ENCODE peak calls at places on chromosomes 6 and 20, in ten cellular contexts. One of them, this sample, is unnamed.

GRCh38 chr6:158772851-158773371 is 46.3 kb downstream of the EZR start:
- DNase-seq in germinal center: no peak
- DNase-seq in colonic mucosa: peak; percentile 88
- DNase-seq in upper lobe of left lung: no peak
- DNase-seq in endothelial cell of umbilical vein: no peak
- DNase-seq in SHP77: no peak
- DNase-seq in BE2C: no peak
- DNase-seq in COR-L47: no peak
- DNase-seq in HT1080: no peak
- DNase-seq in right cardiac atrium: no peak
- DNase-seq in this sample: no peak

GRCh38 chr20:8670900-8671229 is 398.0 kb upstream of the PLCB4 start:
- DNase-seq in BE2C: peak; percentile 42
- DNase-seq in SHP77: no peak
- DNase-seq in colonic mucosa: no peak
- DNase-seq in germinal center: no peak
- DNase-seq in upper lobe of left lung: no peak
- DNase-seq in right cardiac atrium: no peak
- DNase-seq in HT1080: no peak
- DNase-seq in endothelial cell of umbilical vein: no peak
- DNase-seq in COR-L47: no peak
- DNase-seq in this sample: no peak

GRCh38 chr6:37835923-37836322 is 16.4 kb downstream of the ZFAND3 start:
- DNase-seq in SHP77: no peak
- DNase-seq in HT1080: no peak
- DNase-seq in right cardiac atrium: no peak
- DNase-seq in COR-L47: no peak
- DNase-seq in upper lobe of left lung: no peak
- DNase-seq in BE2C: no peak
- DNase-seq in germinal center: no peak
- DNase-seq in endothelial cell of umbilical vein: no peak
- DNase-seq in colonic mucosa: no peak
- DNase-seq in this sample: no peak

GRCh38 chr20:59561228-59561605 is 43.1 kb upstream of the PHACTR3 start:
- DNase-seq in right cardiac atrium: no peak
- DNase-seq in HT1080: no peak
- DNase-seq in BE2C: no peak
- DNase-seq in germinal center: no peak
- DNase-seq in upper lobe of left lung: no peak
- DNase-seq in endothelial cell of umbilical vein: no peak
- DNase-seq in colonic mucosa: no peak
- DNase-seq in SHP77: no peak
- DNase-seq in COR-L47: peak; percentile 16
- DNase-seq in this sample: no peak

GRCh38 chr20:56872620-56873458 is 243.7 kb downstream of the TFAP2C start:
- DNase-seq in BE2C: no peak
- DNase-seq in upper lobe of left lung: no peak
- DNase-seq in endothelial cell of umbilical vein: no peak
- DNase-seq in colonic mucosa: no peak
- DNase-seq in HT1080: no peak
- DNase-seq in SHP77: no peak
- DNase-seq in germinal center: no peak
- DNase-seq in COR-L47: no peak
- DNase-seq in right cardiac atrium: no peak
- DNase-seq in this sample: no peak

GRCh38 chr6:128532827-128533226 is 12.4 kb upstream of the PTPRK start:
- DNase-seq in BE2C: no peak
- DNase-seq in germinal center: no peak
- DNase-seq in HT1080: peak; percentile 47
- DNase-seq in upper lobe of left lung: no peak
- DNase-seq in SHP77: no peak
- DNase-seq in endothelial cell of umbilical vein: no peak
- DNase-seq in colonic mucosa: no peak
- DNase-seq in COR-L47: no peak
- DNase-seq in right cardiac atrium: no peak
- DNase-seq in this sample: no peak

GRCh38 chr20:33554914-33555420 is 65.1 kb downstream of the CBFA2T2 start:
- DNase-seq in right cardiac atrium: no peak
- DNase-seq in BE2C: no peak
- DNase-seq in COR-L47: peak; percentile 91
- DNase-seq in HT1080: peak; percentile 70
- DNase-seq in upper lobe of left lung: peak; percentile 24
- DNase-seq in germinal center: peak; percentile 90
- DNase-seq in endothelial cell of umbilical vein: peak; percentile 94
- DNase-seq in colonic mucosa: peak; percentile 45
- DNase-seq in SHP77: peak; percentile 82
- DNase-seq in this sample: peak; percentile 73

GRCh38 chr6:119096683-119097310 is 18.3 kb upstream of the FAM184A start:
- DNase-seq in HT1080: no peak
- DNase-seq in BE2C: no peak
- DNase-seq in endothelial cell of umbilical vein: peak; percentile 34
- DNase-seq in colonic mucosa: no peak
- DNase-seq in COR-L47: no peak
- DNase-seq in germinal center: no peak
- DNase-seq in upper lobe of left lung: peak; percentile 30
- DNase-seq in right cardiac atrium: peak; percentile 90
- DNase-seq in SHP77: peak; percentile 29
- DNase-seq in this sample: no peak

GRCh38 chr20:60058869-60059268 is 100.6 kb downstream of the CDH26 start:
- DNase-seq in colonic mucosa: no peak
- DNase-seq in BE2C: no peak
- DNase-seq in HT1080: no peak
- DNase-seq in upper lobe of left lung: no peak
- DNase-seq in SHP77: peak; percentile 54
- DNase-seq in endothelial cell of umbilical vein: no peak
- DNase-seq in COR-L47: no peak
- DNase-seq in germinal center: no peak
- DNase-seq in right cardiac atrium: no peak
- DNase-seq in this sample: no peak

GRCh38 chr20:62557425-62557824 is 81.6 kb upstream of the GATA5 start:
- DNase-seq in right cardiac atrium: no peak
- DNase-seq in upper lobe of left lung: no peak
- DNase-seq in endothelial cell of umbilical vein: no peak
- DNase-seq in COR-L47: no peak
- DNase-seq in HT1080: no peak
- DNase-seq in BE2C: no peak
- DNase-seq in SHP77: no peak
- DNase-seq in colonic mucosa: no peak
- DNase-seq in germinal center: no peak
- DNase-seq in this sample: no peak

GRCh38 chr6:15948930-15949900 is 179.7 kb upstream of the MYLIP start:
- DNase-seq in SHP77: peak; percentile 92
- DNase-seq in BE2C: peak; percentile 17
- DNase-seq in COR-L47: peak; percentile 97
- DNase-seq in upper lobe of left lung: peak; percentile 77
- DNase-seq in HT1080: peak; percentile 74
- DNase-seq in endothelial cell of umbilical vein: peak; percentile 83
- DNase-seq in right cardiac atrium: no peak
- DNase-seq in colonic mucosa: peak; percentile 80
- DNase-seq in germinal center: no peak
- DNase-seq in this sample: no peak

GRCh38 chr20:1490643-1491042 is 577 bp downstream of the SIRPB2 start:
- DNase-seq in endothelial cell of umbilical vein: no peak
- DNase-seq in colonic mucosa: no peak
- DNase-seq in BE2C: no peak
- DNase-seq in SHP77: no peak
- DNase-seq in COR-L47: no peak
- DNase-seq in upper lobe of left lung: no peak
- DNase-seq in germinal center: no peak
- DNase-seq in HT1080: no peak
- DNase-seq in right cardiac atrium: no peak
- DNase-seq in this sample: no peak

GRCh38 chr6:81105998-81106397 is 646.5 kb downstream of the TENT5A start:
- DNase-seq in SHP77: no peak
- DNase-seq in right cardiac atrium: no peak
- DNase-seq in germinal center: no peak
- DNase-seq in colonic mucosa: no peak
- DNase-seq in BE2C: no peak
- DNase-seq in endothelial cell of umbilical vein: no peak
- DNase-seq in HT1080: no peak
- DNase-seq in COR-L47: no peak
- DNase-seq in upper lobe of left lung: no peak
- DNase-seq in this sample: no peak

GRCh38 chr6:13354331-13355042 is 26.1 kb upstream of the TBC1D7 start:
- DNase-seq in BE2C: no peak
- DNase-seq in COR-L47: no peak
- DNase-seq in SHP77: no peak
- DNase-seq in germinal center: peak; percentile 43
- DNase-seq in colonic mucosa: no peak
- DNase-seq in right cardiac atrium: no peak
- DNase-seq in endothelial cell of umbilical vein: peak; percentile 79
- DNase-seq in upper lobe of left lung: no peak
- DNase-seq in HT1080: peak; percentile 77
- DNase-seq in this sample: no peak

GRCh38 chr6:2713473-2714358 is 37.0 kb downstream of the MYLK4 start:
- DNase-seq in endothelial cell of umbilical vein: no peak
- DNase-seq in HT1080: no peak
- DNase-seq in BE2C: no peak
- DNase-seq in COR-L47: no peak
- DNase-seq in colonic mucosa: no peak
- DNase-seq in right cardiac atrium: no peak
- DNase-seq in germinal center: no peak
- DNase-seq in upper lobe of left lung: no peak
- DNase-seq in SHP77: no peak
- DNase-seq in this sample: no peak

GRCh38 chr6:34182751-34183531 is 37.1 kb upstream of the GRM4 start:
- DNase-seq in right cardiac atrium: no peak
- DNase-seq in SHP77: no peak
- DNase-seq in COR-L47: no peak
- DNase-seq in HT1080: peak; percentile 19
- DNase-seq in BE2C: no peak
- DNase-seq in germinal center: peak; percentile 79
- DNase-seq in upper lobe of left lung: peak; percentile 50
- DNase-seq in endothelial cell of umbilical vein: no peak
- DNase-seq in colonic mucosa: peak; percentile 27
- DNase-seq in this sample: peak; percentile 81

GRCh38 chr20:50624351-50625016 is 66.9 kb downstream of the RIPOR3 start:
- DNase-seq in HT1080: no peak
- DNase-seq in right cardiac atrium: no peak
- DNase-seq in germinal center: no peak
- DNase-seq in SHP77: peak; percentile 41
- DNase-seq in COR-L47: peak; percentile 80
- DNase-seq in colonic mucosa: no peak
- DNase-seq in BE2C: peak; percentile 45
- DNase-seq in upper lobe of left lung: peak; percentile 80
- DNase-seq in endothelial cell of umbilical vein: no peak
- DNase-seq in this sample: no peak

GRCh38 chr6:44217332-44218143 is 812 bp downstream of the MYMX start:
- DNase-seq in upper lobe of left lung: peak; percentile 45
- DNase-seq in right cardiac atrium: peak; percentile 76
- DNase-seq in germinal center: no peak
- DNase-seq in SHP77: no peak
- DNase-seq in endothelial cell of umbilical vein: no peak
- DNase-seq in HT1080: peak; percentile 13
- DNase-seq in BE2C: peak; percentile 34
- DNase-seq in colonic mucosa: no peak
- DNase-seq in COR-L47: no peak
- DNase-seq in this sample: peak; percentile 11

GRCh38 chr6:12403201-12403826 is 113.2 kb downstream of the EDN1 start:
- DNase-seq in right cardiac atrium: no peak
- DNase-seq in colonic mucosa: no peak
- DNase-seq in endothelial cell of umbilical vein: peak; percentile 63
- DNase-seq in HT1080: peak; percentile 70
- DNase-seq in germinal center: no peak
- DNase-seq in SHP77: no peak
- DNase-seq in BE2C: no peak
- DNase-seq in upper lobe of left lung: no peak
- DNase-seq in COR-L47: no peak
- DNase-seq in this sample: no peak

GRCh38 chr6:18312368-18312767 is 48.0 kb upstream of the DEK start:
- DNase-seq in endothelial cell of umbilical vein: no peak
- DNase-seq in COR-L47: no peak
- DNase-seq in BE2C: no peak
- DNase-seq in colonic mucosa: no peak
- DNase-seq in right cardiac atrium: no peak
- DNase-seq in germinal center: no peak
- DNase-seq in SHP77: no peak
- DNase-seq in upper lobe of left lung: no peak
- DNase-seq in HT1080: no peak
- DNase-seq in this sample: no peak

GRCh38 chr20:41304413-41305079 is 13.0 kb downstream of the ZHX3 start:
- DNase-seq in colonic mucosa: no peak
- DNase-seq in BE2C: no peak
- DNase-seq in germinal center: no peak
- DNase-seq in COR-L47: no peak
- DNase-seq in HT1080: peak; percentile 34
- DNase-seq in right cardiac atrium: no peak
- DNase-seq in endothelial cell of umbilical vein: no peak
- DNase-seq in SHP77: no peak
- DNase-seq in upper lobe of left lung: no peak
- DNase-seq in this sample: no peak

GRCh38 chr6:36759177-36759757 is 61.6 kb downstream of the RAB44 start:
- DNase-seq in BE2C: peak; percentile 85
- DNase-seq in upper lobe of left lung: peak; percentile 87
- DNase-seq in germinal center: peak; percentile 89
- DNase-seq in colonic mucosa: peak; percentile 89
- DNase-seq in endothelial cell of umbilical vein: peak; percentile 85
- DNase-seq in COR-L47: peak; percentile 63
- DNase-seq in right cardiac atrium: peak; percentile 78
- DNase-seq in HT1080: peak; percentile 73
- DNase-seq in SHP77: peak; percentile 37
- DNase-seq in this sample: peak; percentile 88

GRCh38 chr6:33384581-33385020 is 7.0 kb upstream of the KIFC1 start:
- DNase-seq in colonic mucosa: no peak
- DNase-seq in germinal center: no peak
- DNase-seq in endothelial cell of umbilical vein: peak; percentile 41
- DNase-seq in SHP77: no peak
- DNase-seq in HT1080: peak; percentile 76
- DNase-seq in upper lobe of left lung: no peak
- DNase-seq in right cardiac atrium: no peak
- DNase-seq in BE2C: no peak
- DNase-seq in COR-L47: no peak
- DNase-seq in this sample: no peak

GRCh38 chr20:36361406-36361805 is 55.3 kb downstream of the DLGAP4 start:
- DNase-seq in right cardiac atrium: no peak
- DNase-seq in colonic mucosa: no peak
- DNase-seq in COR-L47: no peak
- DNase-seq in SHP77: no peak
- DNase-seq in upper lobe of left lung: no peak
- DNase-seq in BE2C: no peak
- DNase-seq in HT1080: no peak
- DNase-seq in endothelial cell of umbilical vein: no peak
- DNase-seq in germinal center: no peak
- DNase-seq in this sample: no peak

GRCh38 chr6:135555550-135555949 is 58.0 kb upstream of the AHI1 start:
- DNase-seq in COR-L47: no peak
- DNase-seq in germinal center: peak; percentile 24
- DNase-seq in colonic mucosa: no peak
- DNase-seq in endothelial cell of umbilical vein: no peak
- DNase-seq in upper lobe of left lung: no peak
- DNase-seq in BE2C: no peak
- DNase-seq in right cardiac atrium: no peak
- DNase-seq in SHP77: no peak
- DNase-seq in HT1080: no peak
- DNase-seq in this sample: peak; percentile 26

GRCh38 chr20:55935448-55936221 is 69.7 kb downstream of the CBLN4 start:
- DNase-seq in SHP77: no peak
- DNase-seq in HT1080: no peak
- DNase-seq in germinal center: no peak
- DNase-seq in COR-L47: no peak
- DNase-seq in colonic mucosa: no peak
- DNase-seq in upper lobe of left lung: no peak
- DNase-seq in right cardiac atrium: no peak
- DNase-seq in endothelial cell of umbilical vein: no peak
- DNase-seq in BE2C: no peak
- DNase-seq in this sample: no peak

GRCh38 chr6:145374566-145374965 is 360.8 kb downstream of the EPM2A start:
- DNase-seq in COR-L47: no peak
- DNase-seq in right cardiac atrium: no peak
- DNase-seq in BE2C: no peak
- DNase-seq in germinal center: no peak
- DNase-seq in endothelial cell of umbilical vein: no peak
- DNase-seq in SHP77: no peak
- DNase-seq in upper lobe of left lung: no peak
- DNase-seq in HT1080: no peak
- DNase-seq in colonic mucosa: no peak
- DNase-seq in this sample: no peak

GRCh38 chr6:137740347-137740746 is 126.7 kb upstream of the TNFAIP3 start:
- DNase-seq in colonic mucosa: no peak
- DNase-seq in HT1080: no peak
- DNase-seq in COR-L47: no peak
- DNase-seq in BE2C: no peak
- DNase-seq in right cardiac atrium: no peak
- DNase-seq in SHP77: no peak
- DNase-seq in endothelial cell of umbilical vein: no peak
- DNase-seq in upper lobe of left lung: no peak
- DNase-seq in germinal center: no peak
- DNase-seq in this sample: no peak